ENCODE peak calls at places on chromosomes 16 and 17, in five cellular contexts. N is stomach; Q is effector CD4-positive, alpha-beta T cell; W is spleen; H is stimulated activated CD4-positive, alpha-beta T cell treated with anti-CD3 and anti-CD28 coated beads, Interleukin-4, amount 100 ng/mL, for 24 hours. A is an unnamed sample.

GRCh38 chr17:2177235-2177811 is 122.4 kb downstream of the HIC1 start:
- DNase-seq in N (no peak), Q (no peak), W (no peak), H (no peak), A (no peak)

GRCh38 chr16:23893976-23894375 is 58.2 kb downstream of the PRKCB start:
- DNase-seq in N (no peak), Q (no peak), W (no peak), H (no peak), A (no peak)

GRCh38 chr17:7932483-7932891 is 481 bp downstream of the CNTROB start:
- DNase-seq in N (no peak), Q (no peak), W (peak), H (peak), A (no peak)

GRCh38 chr16:79047337-79047736 is 553.2 kb downstream of the MAF start:
- DNase-seq in N (no peak), Q (no peak), W (no peak), H (peak), A (no peak)

GRCh38 chr16:74774223-74775139 is at the start of gene FA2H:
- DNase-seq in N (peak), Q (peak), W (peak), H (peak), A (peak)

GRCh38 chr16:73176577-73177013 is 128.7 kb upstream of the ZFHX3 start:
- DNase-seq in N (no peak), Q (no peak), W (no peak), H (no peak), A (no peak)

GRCh38 chr16:84656557-84657130 is 8.3 kb downstream of the KLHL36 start:
- DNase-seq in N (no peak), Q (no peak), W (peak), H (no peak), A (no peak)

GRCh38 chr17:8836821-8837426 is 30.6 kb downstream of the PIK3R6 start:
- DNase-seq in N (no peak), Q (no peak), W (no peak), H (no peak), A (peak)

GRCh38 chr17:40430272-40431230 is 12.7 kb upstream of the IGFBP4 start:
- DNase-seq in N (peak), Q (no peak), W (no peak), H (no peak), A (no peak)

GRCh38 chr17:1629647-1630310 is 1.1 kb upstream of the SLC43A2 start:
- DNase-seq in N (peak), Q (peak), W (peak), H (peak), A (peak)

GRCh38 chr17:64470676-64471075 is 21.8 kb downstream of the MILR1 start:
- DNase-seq in N (no peak), Q (no peak), W (no peak), H (no peak), A (no peak)

GRCh38 chr17:1025733-1026598 is 29.0 kb downstream of the TIMM22 start:
- DNase-seq in N (no peak), Q (no peak), W (no peak), H (no peak), A (no peak)

GRCh38 chr16:228151-228855 is 946 bp downstream of the LUC7L start:
- DNase-seq in N (no peak), Q (no peak), W (no peak), H (no peak), A (no peak)

GRCh38 chr17:74147436-74147835 is 56.0 kb upstream of the RPL38 start:
- DNase-seq in N (no peak), Q (no peak), W (no peak), H (no peak), A (no peak)

GRCh38 chr17:35341465-35341992 is 31.9 kb downstream of the SLFN11 start:
- DNase-seq in N (no peak), Q (no peak), W (no peak), H (peak), A (no peak)

GRCh38 chr17:72422505-72423285 is 301.9 kb downstream of the SOX9 start:
- DNase-seq in N (peak), Q (no peak), W (no peak), H (peak), A (peak)

GRCh38 chr16:70468776-70469525 is 14.6 kb downstream of the FCSK start:
- DNase-seq in N (no peak), Q (no peak), W (no peak), H (no peak), A (no peak)

GRCh38 chr17:1455291-1455747 is 713 bp downstream of the CRK start:
- DNase-seq in N (peak), Q (no peak), W (peak), H (peak), A (peak)

GRCh38 chr16:5791011-5791410 is 693.4 kb upstream of the EEF2KMT start:
- DNase-seq in N (no peak), Q (no peak), W (no peak), H (no peak), A (no peak)

GRCh38 chr17:8430966-8431365 is 4.7 kb upstream of the NDEL1 start:
- DNase-seq in N (no peak), Q (no peak), W (no peak), H (no peak), A (peak)

GRCh38 chr17:63626551-63627228 is 4.5 kb downstream of the MAP3K3 start:
- DNase-seq in N (no peak), Q (no peak), W (no peak), H (no peak), A (no peak)

GRCh38 chr17:7977039-7977438 is 25.4 kb upstream of the GUCY2D start:
- DNase-seq in N (no peak), Q (no peak), W (no peak), H (no peak), A (no peak)

GRCh38 chr16:69150146-69150865 is 17.9 kb downstream of the UTP4 start:
- DNase-seq in N (peak), Q (peak), W (no peak), H (peak), A (peak)

A was measured in lung.